ENCODE peak calls at places on chromosomes 16 and 17, in six cellular contexts. M is Calu3, Y is GM13976, J is left lung, V is tibial artery, Q is Caco-2. B is an unnamed sample.

GRCh38 chr16:4317471-4318170 is 1.8 kb downstream of the GLIS2 start:
- DNase-seq in Y (no peak), V (peak; percentile 82), Q (no peak), M (peak; percentile 51), J (no peak), B (no peak)

GRCh38 chr17:8267480-8268147 is 18.5 kb downstream of the PFAS start:
- DNase-seq in V (no peak), Y (no peak), M (no peak), Q (no peak), J (no peak), B (no peak)

GRCh38 chr17:78180508-78180907 is 6.3 kb downstream of the TK1 start:
- DNase-seq in M (no peak), Q (no peak), V (no peak), J (no peak), Y (no peak), B (no peak)

GRCh38 chr16:57540387-57540786 is 2.1 kb upstream of the ADGRG5 start:
- DNase-seq in V (peak; percentile 24), M (no peak), J (no peak), Y (no peak), Q (no peak), B (no peak)

GRCh38 chr17:41624208-41625101 is at the start of gene KRT17:
- DNase-seq in Y (no peak), Q (no peak), V (peak; percentile 65), M (peak; percentile 96), J (no peak), B (peak; percentile 98)

GRCh38 chr16:79751785-79752184 is 151.2 kb upstream of the MAF start:
- DNase-seq in M (no peak), Q (no peak), V (peak; percentile 78), J (no peak), Y (no peak), B (peak; percentile 95)

GRCh38 chr17:4602041-4602440 is 17.7 kb downstream of the SMTNL2 start:
- DNase-seq in J (no peak), Y (no peak), Q (no peak), V (no peak), M (no peak), B (no peak)

GRCh38 chr16:100989-101388 is 23.0 kb downstream of the MPG start:
- DNase-seq in V (no peak), Q (no peak), Y (no peak), M (no peak), J (no peak), B (no peak)

GRCh38 chr16:89828199-89828869 is at the start of gene SPIRE2:
- DNase-seq in Q (peak; percentile 91), Y (peak; percentile 88), V (peak; percentile 80), J (peak; percentile 69), M (peak; percentile 82), B (peak; percentile 43)

GRCh38 chr17:63592797-63593196 is 7.9 kb upstream of the TACO1 start:
- DNase-seq in M (no peak), Y (no peak), V (no peak), J (no peak), Q (no peak), B (no peak)

GRCh38 chr17:65519471-65519870 is 42.0 kb downstream of the AXIN2 start:
- DNase-seq in V (no peak), M (no peak), Q (no peak), J (no peak), Y (no peak), B (no peak)

GRCh38 chr16:85370881-85371651 is 242.1 kb upstream of the GSE1 start:
- DNase-seq in V (peak; percentile 86), Y (no peak), Q (no peak), J (peak; percentile 67), M (no peak), B (peak; percentile 53)

GRCh38 chr16:19881028-19881427 is 3.6 kb downstream of the GPRC5B start:
- DNase-seq in J (no peak), Q (no peak), V (no peak), Y (no peak), M (no peak), B (no peak)

GRCh38 chr17:8300629-8301242 is 5.5 kb upstream of the SLC25A35 start:
- DNase-seq in Y (peak; percentile 87), V (no peak), J (peak; percentile 57), M (peak; percentile 41), Q (peak; percentile 48), B (peak; percentile 54)

GRCh38 chr17:28317965-28318758 is 838 bp upstream of the TMEM97 start:
- DNase-seq in V (no peak), Y (no peak), Q (peak; percentile 75), M (no peak), J (no peak), B (peak; percentile 20)

GRCh38 chr17:82753516-82753915 is 1.7 kb downstream of the TBCD start:
- DNase-seq in Q (no peak), V (no peak), Y (no peak), M (no peak), J (no peak), B (no peak)

GRCh38 chr17:32487460-32488176 is 825 bp downstream of the CDK5R1 start:
- DNase-seq in Y (peak; percentile 66), M (no peak), J (no peak), Q (peak; percentile 47), V (no peak), B (peak; percentile 8)

GRCh38 chr17:79831367-79832210 is 7.7 kb downstream of the CBX4 start:
- DNase-seq in M (peak; percentile 66), V (no peak), Q (peak; percentile 19), Y (no peak), J (peak; percentile 83), B (no peak)

GRCh38 chr17:13525876-13526275 is 75.9 kb downstream of the HS3ST3A1 start:
- DNase-seq in M (no peak), V (no peak), J (no peak), Q (no peak), Y (no peak), B (no peak)

GRCh38 chr17:8946476-8946875 is 19.0 kb downstream of the PIK3R5 start:
- DNase-seq in J (no peak), M (no peak), V (no peak), Y (no peak), Q (no peak), B (no peak)

GRCh38 chr17:30808785-30809286 is 15.7 kb downstream of the CRLF3 start:
- DNase-seq in Y (peak; percentile 74), V (no peak), J (no peak), M (no peak), Q (no peak), B (no peak)

GRCh38 chr17:63646492-63646815 is 24.2 kb downstream of the MAP3K3 start:
- DNase-seq in J (no peak), M (no peak), Q (no peak), Y (peak; percentile 67), V (no peak), B (no peak)

GRCh38 chr16:12509121-12509520 is 294.6 kb downstream of the CPPED1 start:
- DNase-seq in Y (no peak), V (no peak), M (no peak), Q (no peak), J (no peak), B (no peak)

GRCh38 chr17:1495265-1495664 is 2.8 kb upstream of the MYO1C start:
- DNase-seq in Y (no peak), V (peak; percentile 88), M (no peak), Q (no peak), J (no peak), B (no peak)

GRCh38 chr17:3754458-3755334 is 31.0 kb downstream of the HASPIN start:
- DNase-seq in Q (peak; percentile 92), J (peak; percentile 89), M (peak; percentile 94), V (no peak), Y (peak; percentile 80), B (peak; percentile 93)

GRCh38 chr16:82344157-82344556 is 174.1 kb upstream of the MPHOSPH6 start:
- DNase-seq in V (no peak), Q (peak; percentile 35), M (peak; percentile 9), Y (no peak), J (no peak), B (peak; percentile 30)

GRCh38 chr16:55297910-55298175 is 26.2 kb upstream of the IRX6 start:
- DNase-seq in V (no peak), Y (no peak), M (peak; percentile 24), J (no peak), Q (no peak), B (peak; percentile 92)

GRCh38 chr17:72725432-72726068 is 366.9 kb downstream of the SLC39A11 start:
- DNase-seq in M (peak; percentile 77), Y (peak; percentile 55), Q (peak; percentile 78), V (no peak), J (peak; percentile 45), B (peak; percentile 59)

GRCh38 chr17:70405492-70406220 is 236.3 kb downstream of the KCNJ2 start:
- DNase-seq in Q (no peak), J (no peak), Y (no peak), M (no peak), V (no peak), B (peak; percentile 96)

GRCh38 chr16:57447142-57447962 is at the start of the genes CIAPIN1 and COQ9:
- DNase-seq in V (peak; percentile 96), J (peak; percentile 96), Y (peak; percentile 98), Q (peak; percentile 96), M (peak; percentile 97), B (peak; percentile 84)

GRCh38 chr17:29619251-29619650 is 3.5 kb downstream of the CORO6 start:
- DNase-seq in V (peak; percentile 80), Y (no peak), Q (no peak), J (no peak), M (peak; percentile 15), B (peak; percentile 33)
- TF ChIP-seq CTCF in V (peak; percentile 21), Y (peak; percentile 28), Q (no peak), J (no peak), M (no peak), B (peak; percentile 38)

GRCh38 chr17:81044428-81044763 is 9.4 kb downstream of the BAIAP2 start:
- DNase-seq in M (no peak), Y (no peak), J (no peak), V (no peak), Q (no peak), B (no peak)
- TF ChIP-seq CTCF in M (no peak), Y (no peak), J (no peak), V (no peak), Q (no peak), B (no peak)

GRCh38 chr17:61205406-61205805 is 194.2 kb upstream of the TBX2 start:
- DNase-seq in M (no peak), Y (no peak), V (no peak), Q (no peak), J (no peak), B (no peak)
- TF ChIP-seq CTCF in M (no peak), Y (no peak), V (no peak), Q (no peak), J (no peak), B (no peak)

DNA sequence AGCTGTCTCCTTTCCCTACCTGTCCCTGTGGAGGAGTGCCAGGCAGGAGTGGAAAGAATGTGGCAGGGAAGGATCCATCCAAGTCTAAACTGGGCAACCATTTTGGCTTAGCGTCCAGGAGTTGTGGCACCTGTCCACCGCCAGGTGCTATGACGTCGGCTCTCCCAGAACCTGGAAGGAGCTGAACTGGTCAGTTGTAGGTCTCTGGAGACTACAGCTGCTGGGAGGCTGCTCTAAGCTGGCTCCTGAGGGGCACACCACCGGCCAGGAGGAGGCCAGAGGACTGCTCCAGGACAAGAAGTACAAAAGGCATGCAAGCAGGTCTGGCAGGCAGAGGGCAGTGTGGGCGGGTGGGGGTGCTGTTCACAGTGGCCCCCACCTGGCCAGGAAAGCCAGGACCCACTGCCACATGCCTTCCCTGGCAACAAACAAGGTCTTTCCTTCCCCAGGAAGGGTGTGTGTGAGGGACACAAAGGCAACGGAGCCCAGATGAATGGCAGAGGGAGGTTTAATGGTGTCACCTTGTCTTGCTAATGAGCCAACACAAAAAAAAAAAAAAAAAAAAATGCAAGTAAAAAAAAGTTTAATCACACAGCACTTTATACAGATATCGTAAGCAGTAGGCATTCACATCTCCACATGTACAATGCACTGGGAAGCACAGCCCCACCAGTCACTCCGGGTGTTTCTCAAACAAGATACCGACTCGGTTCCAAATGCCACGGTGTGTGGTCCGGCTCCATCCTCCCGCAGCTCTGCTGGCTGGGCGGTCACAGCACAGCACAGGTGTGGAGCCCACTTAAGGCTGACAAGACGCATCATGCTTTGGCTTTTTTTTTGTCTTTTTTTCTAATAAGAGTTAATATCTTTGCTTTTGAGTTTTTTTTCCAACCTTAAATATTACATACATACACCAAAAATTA is 4.8 kb downstream of the SPHK1 start:
- DNase-seq in M (no peak), V (no peak), Y (no peak), J (no peak), Q (no peak), B (no peak)
- TF ChIP-seq CTCF in M (no peak), V (no peak), Y (no peak), J (no peak), Q (no peak), B (peak; percentile 17)